ENCODE peak calls at places on chromosomes 13 and 19, in ten cellular contexts. X, M, C, K, L, Z, O, E, J and Y are unnamed samples.

GRCh38 chr13:54373211-54373610 is 1344.6 kb downstream of the OLFM4 start:
- DNase-seq in L (no peak), E (no peak), O (no peak), M (peak), Z (no peak), C (no peak), X (peak), J (no peak), K (no peak), Y (no peak)

GRCh38 chr19:10433131-10433536 is 12.8 kb downstream of the PDE4A start:
- DNase-seq in O (no peak), X (no peak), M (no peak), Z (no peak), E (no peak), L (no peak), J (no peak), K (no peak), C (no peak), Y (no peak)

GRCh38 chr19:8311461-8312260 is 3.5 kb upstream of the CD320 start:
- DNase-seq in L (no peak), E (peak), X (no peak), C (no peak), O (peak), J (no peak), M (no peak), Z (peak), K (no peak), Y (peak)

GRCh38 chr19:29890392-29890791 is 51.6 kb upstream of the URI1 start:
- DNase-seq in K (no peak), J (no peak), O (no peak), C (no peak), Z (no peak), X (no peak), M (no peak), L (no peak), E (no peak), Y (no peak)

GRCh38 chr19:51751655-51752054 is at the start of gene FPR1:
- DNase-seq in Z (no peak), M (no peak), J (peak), X (no peak), L (no peak), C (peak), E (no peak), K (no peak), O (no peak), Y (no peak)

GRCh38 chr13:106101201-106101600 is 434.3 kb downstream of the EFNB2 start:
- DNase-seq in L (no peak), X (no peak), M (no peak), Z (no peak), J (no peak), E (no peak), K (no peak), C (no peak), O (no peak), Y (no peak)

GRCh38 chr13:34364633-34365032 is 546.7 kb downstream of the RFC3 start:
- DNase-seq in L (peak), M (no peak), C (no peak), Z (no peak), K (no peak), O (no peak), E (no peak), J (no peak), X (no peak), Y (no peak)

GRCh38 chr13:110187501-110188161 is 119.3 kb downstream of the COL4A1 start:
- DNase-seq in K (no peak), L (no peak), E (no peak), X (no peak), O (no peak), C (peak), M (no peak), J (no peak), Z (no peak), Y (no peak)

GRCh38 chr19:3932931-3933810 is at the start of gene NMRK2:
- DNase-seq in O (no peak), Z (no peak), J (no peak), X (peak), C (no peak), L (no peak), E (no peak), M (peak), K (no peak), Y (no peak)

GRCh38 chr13:23551213-23552008 is 18.8 kb upstream of the TNFRSF19 start:
- DNase-seq in X (peak), E (no peak), Z (no peak), O (no peak), M (peak), J (no peak), L (peak), C (no peak), K (no peak), Y (no peak)

GRCh38 chr13:77429320-77430142 is 102.6 kb upstream of the MYCBP2 start:
- DNase-seq in L (no peak), J (no peak), Z (no peak), C (no peak), E (no peak), K (no peak), X (no peak), O (no peak), M (no peak), Y (peak)

DNA sequence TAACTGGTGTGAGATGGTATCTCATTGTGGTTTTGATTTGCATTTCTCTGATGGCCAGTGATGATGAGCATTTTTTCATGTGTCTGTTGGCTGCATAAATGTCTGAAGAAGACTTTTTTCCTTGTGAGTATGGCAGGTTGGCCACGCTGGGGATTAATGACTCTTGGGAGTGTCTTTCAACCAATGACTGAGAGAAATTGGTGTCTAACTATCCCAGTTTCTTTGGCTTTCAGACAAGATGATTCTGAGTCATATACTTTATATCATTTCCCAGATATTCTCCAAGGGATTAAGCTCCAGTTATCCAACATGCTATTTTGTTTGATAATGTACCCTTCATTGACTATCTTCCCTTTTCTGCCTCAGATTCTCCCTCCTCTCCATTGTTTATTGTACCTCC is 35.5 kb upstream of the CSNK1A1L start:
- DNase-seq in X (no peak), L (no peak), C (no peak), Z (no peak), J (no peak), M (no peak), O (no peak), K (no peak), E (no peak), Y (no peak)
- H3K27ac ChIP-seq in X (no peak), L (no peak), C (no peak), Z (no peak), J (no peak), M (no peak), O (no peak), K (no peak), E (no peak), Y (no peak)

DNA sequence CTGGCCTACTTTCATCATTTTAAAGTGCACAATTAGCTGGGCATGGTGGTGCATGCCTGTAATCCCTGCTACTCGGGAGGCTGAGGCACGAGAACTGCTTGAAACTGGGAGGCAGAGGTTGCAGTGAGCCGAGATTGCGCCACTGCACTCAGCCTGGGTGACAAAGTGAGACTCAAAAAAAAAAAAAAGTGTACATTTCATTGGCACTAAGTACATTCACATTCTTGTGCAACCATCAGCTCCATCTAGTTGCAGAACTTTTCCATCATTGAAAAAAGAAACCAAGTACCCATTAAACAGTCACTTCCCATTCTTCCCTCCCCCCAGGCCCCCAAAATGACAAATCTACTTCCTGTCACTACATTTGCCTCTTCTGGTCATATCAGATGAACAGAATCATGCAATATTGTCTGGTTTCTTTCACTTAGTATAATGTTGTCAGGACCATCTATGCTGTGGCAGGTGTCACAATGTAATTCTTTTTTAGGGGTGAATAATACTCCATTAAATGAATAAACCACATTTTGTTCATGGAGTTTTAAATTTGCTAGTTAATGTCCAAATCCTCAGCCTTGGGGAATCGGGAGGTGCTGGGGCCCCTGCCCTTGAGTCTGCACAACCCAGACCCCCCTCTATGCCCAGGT is 7.4 kb upstream of the SIGLEC11 start:
- DNase-seq in C (no peak), L (no peak), Z (no peak), X (no peak), E (no peak), K (no peak), M (no peak), J (peak), O (no peak), Y (no peak)
- TF ChIP-seq CTCF in C (no peak), L (no peak), Z (no peak), X (no peak), E (no peak), K (no peak), M (no peak), J (no peak), O (no peak), Y (no peak)

GRCh38 chr19:57888494-57889231 is at the start of gene ZNF814:
- DNase-seq in C (peak), X (peak), O (peak), L (peak), M (peak), Z (peak), E (peak), K (peak), J (peak), Y (peak)
- H3K27ac ChIP-seq in C (no peak), X (peak), O (no peak), L (peak), M (peak), Z (peak), E (no peak), K (no peak), J (no peak), Y (peak)

GRCh38 chr19:12884926-12885748 is 1.9 kb downstream of the KLF1 start:
- DNase-seq in O (peak), C (peak), M (peak), K (no peak), L (no peak), X (peak), E (peak), J (peak), Z (peak), Y (peak)

GRCh38 chr19:12884627-12884925 is 2.4 kb downstream of the KLF1 start:
- DNase-seq in K (no peak), L (no peak), X (no peak), Z (no peak), E (no peak), C (no peak), J (no peak), O (no peak), M (no peak), Y (no peak)

GRCh38 chr19:12886943-12887747 is at the start of gene KLF1:
- DNase-seq in X (no peak), J (no peak), C (no peak), O (no peak), K (no peak), E (no peak), L (no peak), M (no peak), Z (no peak), Y (no peak)

GRCh38 chr19:12884202-12884601 is 2.8 kb downstream of the KLF1 start:
- DNase-seq in X (no peak), K (no peak), J (no peak), Z (no peak), C (no peak), E (no peak), O (no peak), M (no peak), L (no peak), Y (no peak)

GRCh38 chr19:12885749-12886706 is 973 bp downstream of the KLF1 start:
- DNase-seq in J (no peak), K (no peak), L (no peak), C (no peak), M (peak), X (peak), O (no peak), Z (no peak), E (no peak), Y (no peak)
- TF ChIP-seq CTCF in J (no peak), K (no peak), L (no peak), C (no peak), M (peak), X (no peak), O (no peak), Z (no peak), E (peak), Y (no peak)

GRCh38 chr19:35935911-35936737 is at the start of gene LRFN3:
- DNase-seq in O (peak), J (peak), M (peak), Z (no peak), E (peak), C (peak), K (peak), L (no peak), X (peak), Y (peak)
- H3K27ac ChIP-seq in O (no peak), J (peak), M (no peak), Z (peak), E (no peak), C (peak), K (peak), L (peak), X (no peak), Y (peak)

GRCh38 chr19:37172368-37173366 is at the start of gene ZNF585A:
- DNase-seq in X (peak), J (peak), E (peak), M (peak), C (peak), Z (peak), O (peak), L (peak), K (peak), Y (peak)
- TF ChIP-seq CTCF in X (no peak), J (no peak), E (no peak), M (peak), C (no peak), Z (no peak), O (no peak), L (peak), K (no peak), Y (peak)

GRCh38 chr13:95643471-95643813 is 1.1 kb downstream of the DZIP1 start:
- DNase-seq in M (peak), E (no peak), C (peak), K (peak), Z (no peak), X (peak), L (no peak), O (no peak), J (no peak), Y (no peak)
- H3K27ac ChIP-seq in M (no peak), E (no peak), C (peak), K (peak), Z (peak), X (no peak), L (peak), O (peak), J (peak), Y (peak)

GRCh38 chr13:30581582-30581981 is 36.1 kb upstream of the USPL1 start:
- DNase-seq in O (peak), Z (no peak), M (peak), L (no peak), E (peak), J (no peak), X (peak), K (no peak), C (peak), Y (no peak)
- TF ChIP-seq CTCF in O (no peak), Z (no peak), M (peak), L (no peak), E (peak), J (peak), X (peak), K (no peak), C (peak), Y (no peak)

DNA sequence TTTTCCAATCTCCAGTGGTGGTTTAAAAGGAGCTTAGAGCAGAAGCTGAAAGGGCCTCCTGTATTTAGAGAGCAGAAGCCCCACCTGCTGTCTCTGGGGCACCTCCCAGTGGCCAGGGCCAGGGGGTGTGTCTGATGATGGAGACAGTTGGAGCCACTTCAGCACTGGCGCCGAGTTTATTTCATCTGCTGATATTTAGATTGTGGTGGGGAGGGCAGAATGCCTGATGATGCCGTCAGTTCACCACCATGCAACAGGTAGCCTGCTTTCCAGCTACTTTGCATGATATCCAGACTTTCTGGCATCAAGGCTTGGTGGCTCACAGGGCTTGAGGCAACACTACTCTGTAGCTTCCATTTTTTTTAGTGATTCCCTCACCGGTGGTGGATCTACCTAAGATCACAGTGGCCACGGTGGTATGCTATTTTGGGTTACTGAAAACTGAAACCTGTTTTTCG is 371.9 kb downstream of the KCNRG start:
- DNase-seq in Z (no peak), M (peak), O (peak), K (peak), E (peak), X (peak), J (peak), L (peak), C (no peak), Y (peak)
- H3K27ac ChIP-seq in Z (no peak), M (peak), O (no peak), K (no peak), E (no peak), X (peak), J (peak), L (no peak), C (no peak), Y (peak)

GRCh38 chr19:45076851-45077730 is 813 bp upstream of the ZNF296 start:
- DNase-seq in K (no peak), C (no peak), O (peak), L (no peak), E (no peak), J (no peak), M (no peak), Z (no peak), X (peak), Y (no peak)

GRCh38 chr19:45078390-45079062 is 534 bp upstream of the GEMIN7 start:
- DNase-seq in L (no peak), Z (no peak), E (no peak), M (no peak), O (no peak), J (no peak), C (no peak), K (no peak), X (no peak), Y (no peak)

GRCh38 chr19:45079911-45080469 is 930 bp downstream of the GEMIN7 start:
- DNase-seq in L (no peak), O (peak), M (peak), Z (no peak), E (no peak), J (no peak), C (no peak), K (no peak), X (peak), Y (no peak)

GRCh38 chr19:45082170-45082569 is 3.1 kb downstream of the GEMIN7 start:
- DNase-seq in C (no peak), Z (no peak), M (no peak), J (no peak), X (no peak), K (no peak), O (no peak), L (no peak), E (no peak), Y (no peak)

GRCh38 chr19:45079063-45079910 is at the start of gene GEMIN7:
- DNase-seq in J (peak), K (peak), C (peak), M (peak), Z (peak), L (no peak), E (peak), X (peak), O (peak), Y (peak)
- TF ChIP-seq CTCF in J (peak), K (no peak), C (peak), M (peak), Z (peak), L (peak), E (no peak), X (no peak), O (no peak), Y (no peak)